ENCODE peak calls at places on chromosomes 11 and 22, in six cellular contexts. F, O, H, J, K and T are unnamed samples.

GRCh38 chr22:35397095-35397904 is 2.6 kb upstream of the MCM5 start:
- DNase-seq in F (no peak), O (no peak), H (peak; percentile 77), J (no peak), K (peak; percentile 78), T (peak; percentile 24)

GRCh38 chr11:132242662-132243061 is 872.2 kb downstream of the NTM start:
- DNase-seq in F (no peak), O (no peak), H (no peak), J (no peak), K (no peak), T (no peak)

GRCh38 chr11:65454696-65455456 is 32.3 kb downstream of the NEAT1 start:
- DNase-seq in F (peak; percentile 67), O (peak; percentile 87), H (peak; percentile 61), J (peak; percentile 83), K (peak; percentile 83), T (no peak)

GRCh38 chr22:25449781-25450317 is 114.6 kb upstream of the GRK3 start:
- DNase-seq in F (no peak), O (no peak), H (no peak), J (no peak), K (no peak), T (no peak)

GRCh38 chr22:38228873-38229740 is 27.3 kb downstream of the MAFF start:
- DNase-seq in F (no peak), O (no peak), H (no peak), J (peak; percentile 84), K (no peak), T (peak; percentile 79)

GRCh38 chr22:45335021-45335818 is 25.5 kb downstream of the FAM118A start:
- DNase-seq in F (no peak), O (no peak), H (no peak), J (no peak), K (no peak), T (no peak)

GRCh38 chr11:36365937-36366336 is 69.8 kb downstream of the PRR5L start:
- DNase-seq in F (no peak), O (no peak), H (no peak), J (no peak), K (no peak), T (no peak)

GRCh38 chr22:45225732-45226560 is 14.7 kb downstream of the KIAA0930 start:
- DNase-seq in F (no peak), O (no peak), H (no peak), J (no peak), K (no peak), T (no peak)

GRCh38 chr11:70802185-70802584 is 403.9 kb downstream of the CTTN start:
- DNase-seq in F (no peak), O (no peak), H (no peak), J (no peak), K (no peak), T (no peak)

GRCh38 chr22:25966448-25966913 is 202.8 kb upstream of the SEZ6L start:
- DNase-seq in F (no peak), O (no peak), H (no peak), J (no peak), K (no peak), T (no peak)

GRCh38 chr11:59999732-60000131 is 17.2 kb upstream of the OOSP4B start:
- DNase-seq in F (no peak), O (no peak), H (no peak), J (no peak), K (no peak), T (no peak)

GRCh38 chr11:119472856-119473222 is 49.9 kb upstream of the THY1 start:
- DNase-seq in F (no peak), O (no peak), H (no peak), J (no peak), K (no peak), T (no peak)

GRCh38 chr11:134950692-134951304 is 538.8 kb upstream of the B3GAT1 start:
- DNase-seq in F (no peak), O (no peak), H (no peak), J (no peak), K (no peak), T (peak; percentile 82)

GRCh38 chr11:25351091-25351803 is 854.4 kb downstream of the LUZP2 start:
- DNase-seq in F (no peak), O (no peak), H (no peak), J (no peak), K (no peak), T (no peak)